ENCODE peak calls at places on chromosomes 6 and 20, in nine cellular contexts. M, G, P, I, W, D, J, R and C are unnamed samples.
A peak's percentile ranks its signal among the peaks of the same experiment; 100 is the strongest.

GRCh38 chr6:33407132-33407718 is 3.6 kb upstream of the PHF1 start:
- DNase-seq in R (no peak), G (no peak), D (no peak), J (no peak), P (no peak), W (no peak), I (no peak), M (no peak), C (no peak)

GRCh38 chr20:47544240-47544639 is 42.6 kb downstream of the NCOA3 start:
- DNase-seq in I (no peak), D (no peak), W (no peak), R (peak; percentile 3), J (no peak), M (no peak), P (no peak), G (no peak), C (no peak)

GRCh38 chr6:47105469-47106188 is 63.5 kb upstream of the ADGRF1 start:
- DNase-seq in J (no peak), G (no peak), P (no peak), I (no peak), R (no peak), M (no peak), W (no peak), D (no peak), C (no peak)

GRCh38 chr20:44114755-44115044 is 72.3 kb downstream of the JPH2 start:
- DNase-seq in J (no peak), W (no peak), M (no peak), R (no peak), I (no peak), G (no peak), D (no peak), P (no peak), C (no peak)

GRCh38 chr20:9068896-9069663 is at the start of gene PLCB4:
- DNase-seq in D (peak; percentile 52), I (peak; percentile 50), W (peak; percentile 20), R (no peak), M (peak; percentile 85), J (peak; percentile 77), G (peak; percentile 76), P (no peak), C (no peak)

GRCh38 chr6:43817192-43817591 is 47.2 kb downstream of the VEGFA start:
- DNase-seq in I (peak; percentile 76), W (no peak), D (peak; percentile 52), M (no peak), G (no peak), R (no peak), J (peak; percentile 51), P (no peak), C (no peak)

GRCh38 chr6:1654095-1654494 is 44.4 kb downstream of the FOXC1 start:
- DNase-seq in G (no peak), W (no peak), M (no peak), J (no peak), R (no peak), D (no peak), I (no peak), P (no peak), C (no peak)

GRCh38 chr20:37096415-37097039 is 730 bp upstream of the RBL1 start:
- DNase-seq in W (no peak), G (no peak), P (no peak), D (no peak), J (no peak), M (no peak), I (no peak), R (no peak), C (no peak)

GRCh38 chr6:116329156-116329555 is 41.6 kb upstream of the DSE start:
- DNase-seq in J (no peak), W (no peak), R (no peak), G (no peak), D (no peak), P (no peak), I (no peak), M (no peak), C (no peak)

GRCh38 chr20:23889775-23890187 is 10.2 kb upstream of the CST5 start:
- DNase-seq in R (no peak), W (no peak), G (peak; percentile 63), I (peak; percentile 81), M (no peak), J (peak; percentile 48), P (no peak), D (peak; percentile 28), C (peak; percentile 2)

GRCh38 chr6:142822882-142823578 is 121.9 kb downstream of the HIVEP2 start:
- DNase-seq in R (no peak), G (peak; percentile 47), J (no peak), D (no peak), W (no peak), I (peak; percentile 72), M (no peak), P (no peak), C (no peak)

GRCh38 chr6:12099623-12100022 is 87.5 kb downstream of the HIVEP1 start:
- DNase-seq in R (no peak), P (no peak), I (no peak), D (no peak), G (no peak), W (no peak), M (no peak), J (no peak), C (no peak)

GRCh38 chr6:110063864-110064263 is 85.8 kb downstream of the GPR6 start:
- DNase-seq in I (no peak), P (no peak), J (no peak), G (no peak), R (no peak), D (no peak), W (no peak), M (no peak), C (no peak)

GRCh38 chr20:61875996-61876395 is 189.7 kb downstream of the TAF4 start:
- DNase-seq in G (no peak), R (no peak), W (no peak), I (no peak), D (no peak), J (no peak), P (no peak), M (no peak), C (no peak)

GRCh38 chr6:133887478-133887877 is 1.4 kb upstream of the TCF21 start:
- DNase-seq in G (no peak), R (no peak), W (no peak), M (no peak), I (no peak), P (no peak), J (no peak), D (no peak), C (no peak)

GRCh38 chr20:15345287-15345686 is 1007.9 kb upstream of the FLRT3 start:
- DNase-seq in J (no peak), I (no peak), M (no peak), D (no peak), P (no peak), W (no peak), R (no peak), G (no peak), C (no peak)

GRCh38 chr6:11900662-11901598 is 111.2 kb upstream of the HIVEP1 start:
- DNase-seq in W (no peak), J (no peak), D (no peak), G (no peak), I (no peak), M (no peak), R (no peak), P (no peak), C (no peak)

DNA sequence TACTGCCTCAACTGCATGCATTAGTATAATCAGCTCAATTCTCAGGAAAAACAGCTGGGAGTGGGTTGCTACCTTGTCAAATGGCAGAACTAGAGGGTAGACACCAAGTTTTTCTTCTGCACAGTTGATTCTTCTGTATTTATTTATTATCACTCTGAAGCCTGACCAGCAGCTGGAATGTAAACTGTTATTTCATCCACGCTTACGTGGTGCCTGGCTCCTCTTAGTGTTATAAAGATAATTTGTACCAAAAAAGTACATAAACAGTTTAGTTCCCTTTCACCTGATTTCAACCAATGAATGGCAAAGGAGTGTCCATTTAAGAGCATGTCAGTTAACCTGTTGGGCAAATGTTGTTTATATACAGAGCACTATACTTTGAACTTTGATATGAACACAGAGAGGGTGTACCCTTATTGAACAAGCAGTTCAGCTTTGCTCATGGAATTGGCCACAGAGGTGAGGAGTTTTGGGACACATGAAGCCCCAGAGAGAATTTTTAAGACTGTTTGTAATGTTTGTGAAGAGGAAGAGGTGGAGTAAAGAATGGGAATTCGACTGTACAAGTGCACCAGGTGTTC is 7.1 kb upstream of the CTCFL start:
- DNase-seq in D (no peak), J (peak; percentile 62), W (no peak), R (no peak), M (no peak), I (no peak), P (no peak), G (no peak), C (no peak)
- H3K27me3 ChIP-seq in D (peaks cover 39% of the 10 kb centered on the region), J (no peaks in the 10 kb centered on the region), W (no peaks in the 10 kb centered on the region), R (peaks cover 5% of the 10 kb centered on the region), M (peaks cover 22% of the 10 kb centered on the region), I (no peaks in the 10 kb centered on the region), P (no peaks in the 10 kb centered on the region), G (peaks cover 32% of the 10 kb centered on the region), C (peaks cover 5% of the 10 kb centered on the region)

GRCh38 chr6:105322499-105323231 is 80.2 kb downstream of the PREP start:
- DNase-seq in J (no peak), G (no peak), I (no peak), W (no peak), P (no peak), M (no peak), D (no peak), R (no peak), C (no peak)
- H3K4me3 ChIP-seq in J (no peak overlapping the region), G (no peak overlapping the region), I (no peak overlapping the region), W (no peak overlapping the region), P (no peak overlapping the region), M (no peak overlapping the region), D (no peak overlapping the region), R (no peak overlapping the region), C (no peak overlapping the region)

GRCh38 chr6:112087136-112087908 is at the start of the genes FAM229B and TUBE1:
- DNase-seq in G (peak; percentile 97), M (peak; percentile 91), J (peak; percentile 94), D (peak; percentile 90), W (peak; percentile 92), R (peak; percentile 83), I (peak; percentile 94), P (peak; percentile 74), C (peak; percentile 95)
- TF ChIP-seq CTCF in G (no peak), M (no peak), J (no peak), D (peak; percentile 27), W (no peak), R (no peak), I (no peak), P (no peak), C (peak; percentile 20)

GRCh38 chr6:40359808-40360207 is 227.4 kb downstream of the LRFN2 start:
- DNase-seq in M (no peak), I (no peak), G (no peak), R (no peak), W (no peak), D (no peak), J (no peak), P (no peak), C (no peak)

GRCh38 chr6:40358473-40359460 is 228.4 kb downstream of the LRFN2 start:
- DNase-seq in G (no peak), R (no peak), D (no peak), M (peak; percentile 49), J (no peak), W (no peak), I (no peak), P (no peak), C (no peak)

DNA sequence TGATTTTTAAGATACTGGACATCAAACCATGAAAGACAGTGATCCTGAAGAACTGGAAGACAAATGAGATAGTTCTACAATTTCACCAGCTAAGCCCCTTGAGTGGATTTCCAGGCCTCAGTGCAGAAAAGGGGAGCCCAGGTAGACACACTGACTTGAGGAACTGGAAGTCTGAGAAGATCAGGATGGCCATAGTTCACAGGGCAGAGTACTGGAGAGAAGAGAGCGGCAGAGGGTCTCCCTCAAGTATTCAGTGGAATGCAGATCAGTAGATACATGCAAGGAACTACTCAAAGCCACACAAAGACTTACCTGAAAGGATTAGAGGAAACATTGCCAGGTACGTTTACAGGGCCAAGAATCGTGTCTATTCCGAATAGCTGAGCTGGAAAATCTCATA is 224.3 kb downstream of the LRFN2 start:
- DNase-seq in R (no peak), I (no peak), G (no peak), J (no peak), W (no peak), P (no peak), D (no peak), M (no peak), C (no peak)
- H3K27me3 ChIP-seq in R (no peaks in the 10 kb centered on the region), I (no peaks in the 10 kb centered on the region), G (peaks cover 9% of the 10 kb centered on the region), J (no peaks in the 10 kb centered on the region), W (no peaks in the 10 kb centered on the region), P (no peaks in the 10 kb centered on the region), D (peaks cover 73% of the 10 kb centered on the region), M (peaks cover 16% of the 10 kb centered on the region), C (no peaks in the 10 kb centered on the region)